ENCODE peak calls at places on chromosome 16, in ten cellular contexts. J, K, E, P, T, B, Q, R, H and F are unnamed samples. For H3K27me3, the result is how much of the 10 kb centered on the place peaks cover.

GRCh38 chr16:19138601-19139000 is 24.8 kb downstream of the ITPRIPL2 start:
- DNase-seq in J (peak), K (no peak), E (no peak), P (no peak), T (peak), B (peak), Q (peak), R (peak), H (peak), F (peak)

GRCh38 chr16:68743664-68744063 is 6.6 kb downstream of the CDH1 start:
- DNase-seq in J (no peak), K (no peak), E (no peak), P (no peak), T (no peak), B (no peak), Q (no peak), R (no peak), H (no peak), F (no peak)

GRCh38 chr16:3732171-3732570 is 14.8 kb upstream of the TRAP1 start:
- DNase-seq in J (no peak), K (no peak), E (peak), P (no peak), T (no peak), B (no peak), Q (no peak), R (no peak), H (no peak), F (no peak)

GRCh38 chr16:14202697-14203096 is 131.6 kb downstream of the MRTFB start:
- DNase-seq in J (peak), K (no peak), E (no peak), P (no peak), T (no peak), B (no peak), Q (no peak), R (peak), H (no peak), F (no peak)

GRCh38 chr16:89256651-89257254 is 39.2 kb downstream of the ZNF778 start:
- DNase-seq in J (peak), K (no peak), E (no peak), P (peak), T (peak), B (peak), Q (peak), R (peak), H (no peak), F (peak)

GRCh38 chr16:85315871-85316270 is 203.6 kb upstream of the CIBAR2 start:
- DNase-seq in J (no peak), K (no peak), E (no peak), P (no peak), T (no peak), B (no peak), Q (no peak), R (no peak), H (no peak), F (no peak)

GRCh38 chr16:82824408-82824807 is 197.6 kb downstream of the CDH13 start:
- DNase-seq in J (no peak), K (no peak), E (no peak), P (no peak), T (no peak), B (no peak), Q (no peak), R (no peak), H (no peak), F (no peak)

GRCh38 chr16:64585367-64585766 is 536.5 kb downstream of the CDH11 start:
- DNase-seq in J (no peak), K (no peak), E (no peak), P (no peak), T (no peak), B (no peak), Q (no peak), R (no peak), H (no peak), F (no peak)

GRCh38 chr16:12589676-12590075 is 214.0 kb downstream of the CPPED1 start:
- DNase-seq in J (no peak), K (no peak), E (no peak), P (no peak), T (no peak), B (no peak), Q (no peak), R (no peak), H (no peak), F (no peak)

GRCh38 chr16:85346404-85347212 is 234.3 kb upstream of the CIBAR2 start:
- DNase-seq in J (no peak), K (no peak), E (no peak), P (no peak), T (no peak), B (no peak), Q (no peak), R (no peak), H (no peak), F (no peak)

GRCh38 chr16:8941718-8942344 is 21.9 kb downstream of the USP7 start:
- DNase-seq in J (no peak), K (no peak), E (no peak), P (no peak), T (no peak), B (no peak), Q (no peak), R (no peak), H (no peak), F (no peak)

GRCh38 chr16:3584412-3584811 is 7.2 kb upstream of the NLRC3 start:
- DNase-seq in J (no peak), K (no peak), E (no peak), P (no peak), T (no peak), B (no peak), Q (no peak), R (no peak), H (no peak), F (no peak)

GRCh38 chr16:71883193-71883848 is 661 bp downstream of the ZNF821 start:
- DNase-seq in J (peak), K (peak), E (peak), P (peak), T (peak), B (peak), Q (peak), R (peak), H (peak), F (peak)

GRCh38 chr16:21645261-21645721 is 7.1 kb downstream of the IGSF6 start:
- DNase-seq in J (no peak), K (no peak), E (no peak), P (peak), T (no peak), B (no peak), Q (peak), R (no peak), H (no peak), F (peak)

GRCh38 chr16:68590201-68590994 is 51.3 kb downstream of the ZFP90 start:
- DNase-seq in J (peak), K (peak), E (peak), P (peak), T (no peak), B (peak), Q (peak), R (peak), H (no peak), F (peak)

GRCh38 chr16:21001262-21001661 is 100.7 kb downstream of the LYRM1 start:
- DNase-seq in J (peak), K (peak), E (no peak), P (no peak), T (no peak), B (peak), Q (peak), R (no peak), H (no peak), F (peak)

GRCh38 chr16:77790964-77791363 is 2.6 kb downstream of the VAT1L start:
- DNase-seq in J (no peak), K (no peak), E (no peak), P (no peak), T (no peak), B (no peak), Q (peak), R (no peak), H (no peak), F (no peak)

GRCh38 chr16:23391381-23392222 is 61.4 kb downstream of the COG7 start:
- DNase-seq in J (no peak), K (no peak), E (peak), P (no peak), T (no peak), B (no peak), Q (no peak), R (no peak), H (no peak), F (no peak)

GRCh38 chr16:62475573-62475972 is 439.3 kb upstream of the CDH8 start:
- DNase-seq in J (no peak), K (no peak), E (no peak), P (no peak), T (no peak), B (no peak), Q (no peak), R (no peak), H (no peak), F (no peak)

GRCh38 chr16:69537706-69538080 is 28.1 kb upstream of the NFAT5 start:
- DNase-seq in J (no peak), K (no peak), E (no peak), P (no peak), T (no peak), B (no peak), Q (no peak), R (no peak), H (no peak), F (no peak)

GRCh38 chr16:19410435-19411153 is 7.1 kb upstream of the TMC5 start:
- DNase-seq in J (peak), K (peak), E (peak), P (no peak), T (peak), B (peak), Q (no peak), R (peak), H (no peak), F (peak)

GRCh38 chr16:22123146-22123545 is 30.8 kb downstream of the VWA3A start:
- DNase-seq in J (no peak), K (no peak), E (no peak), P (no peak), T (no peak), B (no peak), Q (no peak), R (no peak), H (no peak), F (no peak)

GRCh38 chr16:23107878-23108277 is 41.4 kb downstream of the USP31 start:
- DNase-seq in J (no peak), K (no peak), E (no peak), P (no peak), T (no peak), B (no peak), Q (no peak), R (no peak), H (no peak), F (no peak)

GRCh38 chr16:30430428-30430970 is 669 bp upstream of the DCTPP1 start:
- DNase-seq in J (no peak), K (no peak), E (no peak), P (no peak), T (no peak), B (no peak), Q (no peak), R (no peak), H (no peak), F (no peak)

GRCh38 chr16:1451702-1452392 is 7.5 kb upstream of the CCDC154 start:
- DNase-seq in J (no peak), K (no peak), E (no peak), P (no peak), T (no peak), B (no peak), Q (no peak), R (no peak), H (no peak), F (no peak)

GRCh38 chr16:79093554-79093967 is 507.0 kb downstream of the MAF start:
- DNase-seq in J (peak), K (no peak), E (peak), P (peak), T (peak), B (peak), Q (no peak), R (no peak), H (no peak), F (no peak)

GRCh38 chr16:74455619-74456289 is 34.5 kb upstream of the CLEC18B start:
- DNase-seq in J (no peak), K (no peak), E (no peak), P (no peak), T (no peak), B (no peak), Q (peak), R (no peak), H (no peak), F (no peak)

GRCh38 chr16:11877374-11877773 is 26.0 kb upstream of the RSL1D1 start:
- DNase-seq in J (no peak), K (no peak), E (no peak), P (no peak), T (no peak), B (no peak), Q (peak), R (no peak), H (no peak), F (no peak)

GRCh38 chr16:4488486-4488967 is 12.3 kb downstream of the HMOX2 start:
- DNase-seq in J (no peak), K (no peak), E (no peak), P (peak), T (no peak), B (no peak), Q (peak), R (no peak), H (no peak), F (no peak)

GRCh38 chr16:46673320-46674013 is 15.5 kb downstream of the VPS35 start:
- DNase-seq in J (peak), K (peak), E (no peak), P (peak), T (peak), B (peak), Q (peak), R (peak), H (no peak), F (peak)

GRCh38 chr16:78744796-78745464 is 645.5 kb downstream of the WWOX start:
- DNase-seq in J (no peak), K (no peak), E (no peak), P (no peak), T (no peak), B (no peak), Q (no peak), R (peak), H (no peak), F (no peak)

GRCh38 chr16:21940570-21940969 is 12.6 kb upstream of the UQCRC2 start:
- DNase-seq in J (no peak), K (no peak), E (no peak), P (no peak), T (no peak), B (no peak), Q (no peak), R (no peak), H (no peak), F (no peak)

GRCh38 chr16:21637032-21637968 is 15.1 kb downstream of the IGSF6 start:
- DNase-seq in J (no peak), K (no peak), E (no peak), P (no peak), T (no peak), B (no peak), Q (no peak), R (no peak), H (no peak), F (no peak)

GRCh38 chr16:9437115-9437514 is 345.7 kb downstream of the HAPSTR1 start:
- DNase-seq in J (no peak), K (no peak), E (no peak), P (no peak), T (no peak), B (no peak), Q (no peak), R (no peak), H (no peak), F (no peak)

GRCh38 chr16:73216932-73217331 is 169.0 kb upstream of the ZFHX3 start:
- DNase-seq in J (no peak), K (no peak), E (no peak), P (no peak), T (no peak), B (no peak), Q (peak), R (no peak), H (no peak), F (no peak)

GRCh38 chr16:2895813-2896212 is 12.8 kb downstream of the FLYWCH2 start:
- DNase-seq in J (no peak), K (no peak), E (no peak), P (no peak), T (no peak), B (no peak), Q (peak), R (no peak), H (no peak), F (no peak)

GRCh38 chr16:69160192-69160591 is 26.8 kb upstream of the SNTB2 start:
- DNase-seq in J (no peak), K (no peak), E (no peak), P (no peak), T (no peak), B (no peak), Q (no peak), R (no peak), H (no peak), F (no peak)

GRCh38 chr16:546909-547770 is 13.1 kb upstream of the PRR35 start:
- DNase-seq in J (peak), K (no peak), E (peak), P (peak), T (peak), B (peak), Q (peak), R (peak), H (peak), F (peak)

GRCh38 chr16:50532576-50532975 is 15.6 kb upstream of the NKD1 start:
- DNase-seq in J (no peak), K (no peak), E (no peak), P (no peak), T (no peak), B (no peak), Q (no peak), R (no peak), H (no peak), F (no peak)

GRCh38 chr16:50530277-50531236 is 17.6 kb upstream of the NKD1 start:
- DNase-seq in J (peak), K (no peak), E (peak), P (no peak), T (no peak), B (no peak), Q (no peak), R (peak), H (no peak), F (no peak)

GRCh38 chr16:50533317-50533716 is 14.9 kb upstream of the NKD1 start:
- DNase-seq in J (no peak), K (no peak), E (no peak), P (no peak), T (no peak), B (no peak), Q (no peak), R (no peak), H (no peak), F (no peak)

GRCh38 chr16:50531359-50531758 is 16.8 kb upstream of the NKD1 start:
- DNase-seq in J (no peak), K (no peak), E (no peak), P (no peak), T (no peak), B (no peak), Q (no peak), R (no peak), H (no peak), F (no peak)

GRCh38 chr16:50531901-50532300 is 16.3 kb upstream of the NKD1 start:
- DNase-seq in J (no peak), K (no peak), E (no peak), P (no peak), T (no peak), B (no peak), Q (no peak), R (no peak), H (no peak), F (no peak)
- H3K27me3 ChIP-seq in J (under half), K (under half), E (under half), P (under half), T (under half), B (under half), Q (under half), R (under half), H (under half), F (under half)

GRCh38 chr16:54628796-54629625 is 301.7 kb upstream of the IRX5 start:
- DNase-seq in J (peak), K (no peak), E (peak), P (no peak), T (no peak), B (no peak), Q (no peak), R (no peak), H (no peak), F (no peak)

GRCh38 chr16:54632322-54632721 is 298.3 kb upstream of the IRX5 start:
- DNase-seq in J (no peak), K (no peak), E (no peak), P (no peak), T (no peak), B (no peak), Q (no peak), R (no peak), H (no peak), F (no peak)

GRCh38 chr16:54627616-54628015 is 303.0 kb upstream of the IRX5 start:
- DNase-seq in J (no peak), K (no peak), E (no peak), P (no peak), T (no peak), B (no peak), Q (no peak), R (no peak), H (no peak), F (peak)

GRCh38 chr16:54632821-54633220 is 297.8 kb upstream of the IRX5 start:
- DNase-seq in J (no peak), K (no peak), E (no peak), P (no peak), T (no peak), B (no peak), Q (no peak), R (no peak), H (no peak), F (no peak)

GRCh38 chr16:54630284-54630967 is 300.2 kb upstream of the IRX5 start:
- DNase-seq in J (no peak), K (no peak), E (no peak), P (no peak), T (no peak), B (no peak), Q (no peak), R (no peak), H (no peak), F (no peak)
- H3K27me3 ChIP-seq in J (under half), K (under half), E (under half), P (under half), T (under half), B (under half), Q (under half), R (under half), H (under half), F (under half)

GRCh38 chr16:87572959-87573358 is 29.3 kb upstream of the JPH3 start:
- DNase-seq in J (no peak), K (no peak), E (no peak), P (no peak), T (no peak), B (no peak), Q (no peak), R (no peak), H (no peak), F (no peak)
- H3K27me3 ChIP-seq in J (under half), K (under half), E (under half), P (under half), T (under half), B (under half), Q (under half), R (under half), H (under half), F (under half)

DNA sequence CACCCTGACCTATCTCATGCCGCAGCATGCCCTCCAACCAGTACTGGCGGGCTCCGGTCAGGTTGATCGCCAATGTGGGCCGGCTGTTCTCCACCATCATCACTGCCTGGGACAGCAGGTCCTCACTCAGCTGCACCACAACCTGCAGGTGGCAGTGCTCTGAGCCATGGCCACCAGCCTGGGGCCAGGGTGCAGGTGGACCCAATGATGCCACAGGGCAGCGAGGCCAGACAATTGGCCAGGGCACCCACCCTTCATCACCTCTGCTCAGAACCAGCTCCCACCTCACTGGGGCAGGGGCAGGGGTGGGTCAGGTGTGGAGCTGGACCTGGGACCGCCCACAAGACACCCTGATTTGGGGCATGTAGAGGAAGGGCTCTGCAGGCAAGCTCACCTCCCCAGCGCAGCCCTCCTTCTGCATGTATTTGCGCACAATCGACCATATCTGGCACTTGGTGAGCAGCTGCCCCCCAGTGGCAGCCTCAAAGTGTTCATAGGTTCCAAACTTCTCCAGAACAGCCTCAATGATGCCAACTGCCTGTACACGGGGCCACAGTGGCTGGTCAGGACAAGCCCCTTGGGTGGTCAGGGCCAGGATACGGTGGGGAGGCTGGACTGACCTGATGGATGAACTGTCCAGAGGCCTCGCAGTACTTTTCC is 4.2 kb downstream of the MATCAP1 start:
- DNase-seq in J (no peak), K (no peak), E (no peak), P (no peak), T (no peak), B (no peak), Q (no peak), R (no peak), H (no peak), F (no peak)
- H3K27me3 ChIP-seq in J (under half), K (under half), E (under half), P (under half), T (under half), B (under half), Q (under half), R (under half), H (under half), F (under half)

GRCh38 chr16:56632848-56633365 is 448 bp downstream of the MT1M start:
- DNase-seq in J (no peak), K (no peak), E (no peak), P (no peak), T (no peak), B (no peak), Q (no peak), R (no peak), H (no peak), F (no peak)
- H3K27me3 ChIP-seq in J (under half), K (half or more), E (under half), P (under half), T (under half), B (half or more), Q (half or more), R (under half), H (under half), F (half or more)